ENCODE peak calls at places on chromosomes 7 and 10, in five cellular contexts. I is HCT116, B is PC-3, W is K562, X is neural progenitor cell. J is an unnamed sample. For H3K36me3, the result is how much of the 10 kb centered on the place peaks cover.

GRCh38 chr7:30436046-30436445 is 42.5 kb downstream of the NOD1 start:
- DNase-seq in B (no peak), X (no peak), I (no peak), W (no peak), J (no peak)

GRCh38 chr7:75637854-75638606 is 100.7 kb downstream of the HIP1 start:
- DNase-seq in B (no peak), I (no peak), X (peak), W (no peak), J (no peak)

GRCh38 chr10:24575462-24576002 is 148.2 kb downstream of the ARHGAP21 start:
- DNase-seq in B (no peak), I (no peak), X (no peak), W (no peak), J (no peak)

GRCh38 chr10:24118246-24118645 is 90.7 kb upstream of the KIAA1217 start:
- DNase-seq in B (no peak), X (peak), I (no peak), W (no peak), J (no peak)

GRCh38 chr7:140062528-140063299 is at the start of gene PARP12:
- DNase-seq in W (peak), I (no peak), X (peak), B (peak), J (no peak)

GRCh38 chr10:74194545-74194944 is 43.5 kb downstream of the ADK start:
- DNase-seq in I (no peak), B (peak), W (no peak), X (no peak), J (no peak)

GRCh38 chr10:51786016-51786683 is 86.8 kb upstream of the CSTF2T start:
- DNase-seq in I (no peak), B (no peak), W (no peak), X (no peak), J (no peak)

GRCh38 chr7:32381024-32381601 is 109.1 kb downstream of the LSM5 start:
- DNase-seq in B (no peak), W (no peak), X (no peak), I (no peak), J (no peak)

GRCh38 chr7:135493362-135493761 is 16.5 kb downstream of the CNOT4 start:
- DNase-seq in B (no peak), I (no peak), X (no peak), W (no peak), J (no peak)

GRCh38 chr7:150524018-150524417 is 9.3 kb downstream of the GIMAP7 start:
- DNase-seq in B (no peak), W (no peak), I (no peak), X (no peak), J (no peak)

GRCh38 chr10:34031410-34031809 is 696.9 kb upstream of the NRP1 start:
- DNase-seq in W (no peak), I (no peak), X (no peak), B (peak), J (no peak)

GRCh38 chr7:77653572-77653971 is 42.7 kb upstream of the RSBN1L start:
- DNase-seq in W (no peak), X (no peak), B (no peak), I (no peak), J (no peak)

GRCh38 chr7:29955799-29956476 is 33.7 kb downstream of the SCRN1 start:
- DNase-seq in B (no peak), I (no peak), W (no peak), X (no peak), J (no peak)

GRCh38 chr10:114278884-114279191 is 39.8 kb downstream of the VWA2 start:
- DNase-seq in B (no peak), X (no peak), W (no peak), I (no peak), J (no peak)

GRCh38 chr10:79270471-79271246 is 76.6 kb upstream of the PPIF start:
- DNase-seq in I (no peak), X (no peak), B (no peak), W (peak), J (no peak)

GRCh38 chr10:129033790-129034272 is 433.2 kb upstream of the MGMT start:
- DNase-seq in W (peak), B (no peak), X (peak), I (no peak), J (no peak)

GRCh38 chr10:77397103-77397502 is 240.5 kb downstream of the KCNMA1 start:
- DNase-seq in I (no peak), B (no peak), W (no peak), X (no peak), J (no peak)

GRCh38 chr7:83782628-83783027 is 133.7 kb upstream of the SEMA3E start:
- DNase-seq in I (no peak), W (no peak), X (no peak), B (peak), J (no peak)

GRCh38 chr7:80581472-80581871 is 57.0 kb upstream of the CD36 start:
- DNase-seq in I (no peak), B (no peak), W (no peak), X (no peak), J (no peak)

GRCh38 chr10:126205482-126206210 is 182.6 kb downstream of the ADAM12 start:
- DNase-seq in X (no peak), I (no peak), B (no peak), W (no peak), J (no peak)

GRCh38 chr7:70417061-70417655 is 714.8 kb upstream of the GALNT17 start:
- DNase-seq in I (no peak), B (no peak), X (peak), W (no peak), J (no peak)

GRCh38 chr7:23277359-23277989 is 21.7 kb upstream of the MALSU1 start:
- DNase-seq in B (peak), X (peak), W (peak), I (peak), J (peak)

GRCh38 chr10:118204292-118204943 is 137.7 kb downstream of the FAM204A start:
- DNase-seq in W (no peak), B (no peak), I (no peak), X (no peak), J (no peak)

GRCh38 chr7:128948312-128948973 is 10.7 kb downstream of the IRF5 start:
- DNase-seq in I (no peak), X (no peak), B (no peak), W (no peak), J (no peak)

GRCh38 chr10:24196426-24197039 is 12.4 kb upstream of the KIAA1217 start:
- DNase-seq in W (peak), X (peak), B (peak), I (peak), J (peak)

GRCh38 chr10:128151031-128151430 is 24.8 kb upstream of the MKI67 start:
- DNase-seq in I (no peak), W (no peak), X (peak), B (no peak), J (no peak)

GRCh38 chr10:73110345-73110849 is at the start of gene NUDT13:
- DNase-seq in I (peak), B (peak), W (peak), X (peak), J (no peak)

GRCh38 chr10:11105676-11106004 is 88.0 kb downstream of the CELF2 start:
- DNase-seq in W (no peak), B (no peak), I (no peak), X (no peak), J (no peak)

GRCh38 chr10:118701529-118702323 is 53.0 kb downstream of the CACUL1 start:
- DNase-seq in W (no peak), B (no peak), X (peak), I (no peak), J (no peak)

GRCh38 chr10:69994262-69994661 is 58.4 kb upstream of the MACROH2A2 start:
- DNase-seq in W (peak), B (peak), I (peak), X (peak), J (no peak)

GRCh38 chr10:5547934-5548660 is 23.3 kb downstream of the CALML3 start:
- DNase-seq in X (no peak), B (peak), W (no peak), I (peak), J (no peak)

GRCh38 chr7:29480934-29481625 is 82.6 kb upstream of the PRR15 start:
- DNase-seq in W (no peak), I (no peak), B (no peak), X (no peak), J (no peak)

GRCh38 chr10:68327889-68328786 is 3.7 kb upstream of the HNRNPH3 start:
- DNase-seq in B (no peak), X (peak), I (peak), W (no peak), J (no peak)

GRCh38 chr7:80941206-80941758 is 22.4 kb upstream of the SEMA3C start:
- DNase-seq in B (peak), W (no peak), I (no peak), X (no peak), J (peak)

GRCh38 chr7:925601-926000 is 28.9 kb downstream of the ADAP1 start:
- DNase-seq in W (no peak), X (no peak), B (no peak), I (no peak), J (no peak)

GRCh38 chr7:35982600-35982999 is 170.5 kb upstream of the EEPD1 start:
- DNase-seq in B (no peak), W (no peak), X (no peak), I (no peak), J (no peak)

GRCh38 chr10:111007486-111007885 is 69.3 kb upstream of the ADRA2A start:
- DNase-seq in X (no peak), I (no peak), B (no peak), W (no peak), J (no peak)

GRCh38 chr7:135710417-135711138 is 17.4 kb downstream of the SLC13A4 start:
- DNase-seq in W (peak), B (peak), X (peak), I (no peak), J (no peak)

GRCh38 chr7:147015999-147016398 is 899.4 kb downstream of the CNTNAP2 start:
- DNase-seq in I (no peak), B (no peak), W (no peak), X (no peak), J (no peak)

GRCh38 chr7:147013820-147014219 is 897.2 kb downstream of the CNTNAP2 start:
- DNase-seq in I (no peak), W (no peak), X (no peak), B (no peak), J (no peak)

GRCh38 chr7:147012670-147013069 is 896.1 kb downstream of the CNTNAP2 start:
- DNase-seq in W (no peak), X (no peak), B (no peak), I (no peak), J (no peak)

GRCh38 chr7:147014596-147014995 is 898.0 kb downstream of the CNTNAP2 start:
- DNase-seq in I (no peak), B (no peak), W (no peak), X (peak), J (no peak)
- H3K9ac ChIP-seq in I (no peak), B (no peak), W (no peak), X (no peak), J (no peak)

GRCh38 chr10:92697663-92698511 is 8.1 kb downstream of the HHEX start:
- DNase-seq in I (no peak), W (no peak), B (no peak), X (no peak), J (no peak)
- TF ChIP-seq EZH2 in I (no peak), W (no peak), B (no peak), X (peak), J (no peak)

GRCh38 chr7:102198557-102198956 is 88.1 kb upstream of the SH2B2 start:
- DNase-seq in X (no peak), I (no peak), B (no peak), W (no peak), J (no peak)

GRCh38 chr7:102204212-102204611 is 82.5 kb upstream of the SH2B2 start:
- DNase-seq in W (no peak), X (no peak), B (no peak), I (no peak), J (no peak)

GRCh38 chr7:102203218-102203617 is 83.5 kb upstream of the SH2B2 start:
- DNase-seq in X (no peak), I (no peak), B (no peak), W (no peak), J (no peak)

GRCh38 chr7:102202556-102202955 is 84.1 kb upstream of the SH2B2 start:
- DNase-seq in W (no peak), X (no peak), I (no peak), B (no peak), J (no peak)

DNA sequence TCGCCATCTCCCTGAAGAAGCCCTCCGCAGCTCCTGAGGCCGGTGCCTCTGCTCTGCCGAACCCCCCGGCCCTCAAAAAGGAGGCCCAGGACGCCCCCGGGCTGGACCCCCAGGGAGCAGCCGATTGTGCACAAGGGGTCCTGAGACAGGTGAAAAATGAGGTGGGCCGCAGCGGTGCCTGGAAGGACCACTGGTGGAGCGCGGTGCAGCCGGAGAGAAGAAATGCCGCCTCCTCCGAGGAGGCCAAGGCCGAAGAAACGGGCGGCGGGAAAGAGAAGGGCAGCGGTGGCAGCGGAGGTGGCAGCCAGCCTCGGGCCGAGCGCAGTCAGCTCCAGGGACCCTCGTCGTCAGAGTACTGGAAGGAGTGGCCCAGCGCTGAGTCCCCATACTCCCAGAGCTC is 85.1 kb upstream of the SH2B2 start:
- DNase-seq in X (no peak), I (no peak), B (no peak), W (no peak), J (no peak)
- H3K36me3 ChIP-seq in X (under half), I (under half), B (under half), W (half or more), J (under half)

DNA sequence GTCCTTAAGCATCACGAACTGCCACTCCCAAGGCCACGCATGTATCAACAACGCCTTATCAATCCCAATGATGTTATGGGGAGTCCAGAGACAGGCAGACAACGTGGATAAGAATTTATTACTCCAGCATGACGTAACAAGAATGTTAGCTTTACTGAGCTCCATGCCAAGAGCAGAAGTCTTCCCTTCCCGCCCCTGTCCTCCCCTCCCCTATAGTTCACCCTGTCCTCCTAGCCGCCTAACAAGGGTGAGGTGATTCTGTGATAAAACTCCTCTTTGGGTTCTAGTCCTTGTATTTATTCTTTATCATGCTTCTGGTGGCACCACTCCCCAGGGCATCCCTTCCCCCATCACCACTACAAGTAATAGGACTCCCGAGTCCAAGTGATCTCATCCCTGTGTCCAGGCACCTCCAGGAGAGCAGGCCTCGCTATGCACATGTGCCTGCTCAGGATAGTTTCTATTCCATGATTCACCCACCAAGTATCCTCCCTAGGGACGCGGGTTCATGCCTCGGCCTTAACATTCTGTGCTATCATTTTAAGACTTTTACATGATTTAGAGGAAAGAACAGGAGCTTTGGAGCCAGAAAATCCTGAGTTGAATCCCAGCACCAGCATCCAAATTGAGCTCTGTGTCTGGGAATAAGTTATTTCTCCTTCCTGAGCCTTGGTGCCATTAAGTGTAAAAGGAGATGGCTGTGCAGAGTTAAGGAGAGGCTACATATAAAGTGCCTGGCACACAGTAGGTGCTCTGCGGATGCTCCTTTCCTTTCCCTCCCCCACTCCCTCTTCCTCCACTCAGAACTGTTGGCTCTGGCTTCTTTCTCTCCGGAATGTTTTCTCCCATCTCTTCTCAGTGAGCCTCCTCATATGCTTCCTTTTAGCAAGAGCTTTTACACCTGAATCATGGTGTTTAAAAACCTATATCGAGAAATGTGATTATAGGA is 15.3 kb downstream of the GSDME start:
- DNase-seq in W (no peak), X (no peak), I (no peak), B (peak), J (peak)
- H3K9ac ChIP-seq in W (no peak), X (no peak), I (no peak), B (no peak), J (peak)

GRCh38 chr10:32980558-32981468 is 22.8 kb upstream of the ITGB1 start:
- DNase-seq in I (peak), X (peak), B (peak), W (peak), J (peak)
- TF ChIP-seq EZH2 in I (no peak), X (no peak), B (no peak), W (no peak), J (no peak)

DNA sequence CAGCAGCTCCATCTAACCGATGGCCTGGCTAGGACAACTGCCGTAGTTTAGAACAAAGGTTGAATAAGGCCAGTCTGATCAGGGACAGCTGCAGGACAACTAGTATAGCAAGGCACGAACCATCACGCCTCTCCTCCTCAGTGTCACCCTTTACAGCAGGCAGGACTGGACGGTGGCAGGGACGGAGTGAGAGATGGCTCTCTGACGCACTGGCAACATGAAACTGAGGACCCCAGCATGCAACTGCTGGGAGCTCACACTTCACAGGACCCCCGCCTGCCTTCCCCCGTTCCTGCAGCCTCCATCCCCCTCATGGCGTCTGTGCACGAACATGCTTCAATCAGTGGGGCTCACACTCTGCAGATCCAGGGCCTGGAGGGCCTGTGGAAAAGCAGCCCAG is 53.7 kb downstream of the ZRANB1 start:
- DNase-seq in B (no peak), W (no peak), I (no peak), X (no peak), J (no peak)
- H3K36me3 ChIP-seq in B (under half), W (under half), I (half or more), X (under half), J (half or more)